ENCODE peak calls at places on chromosomes 7 and 10, in four cellular contexts. C is fibroblast of gingiva; O is hypothalamus; A is activated CD4-positive, alpha-beta T cell treated with anti-CD3 and anti-CD28 coated beads, Interleukin-2, amount 50 U/mL, for 1 hour. S is an unnamed sample.

GRCh38 chr7:135168001-135168400 is 2.5 kb downstream of the CYREN start:
- DNase-seq in C (no peak), O (no peak), A (peak), S (no peak)

GRCh38 chr10:14200645-14201534 is 129.8 kb downstream of the FRMD4A start:
- DNase-seq in C (no peak), O (no peak), A (no peak), S (no peak)

GRCh38 chr7:13333351-13333750 is 645.9 kb downstream of the ARL4A start:
- DNase-seq in C (peak), O (no peak), A (no peak), S (no peak)

GRCh38 chr7:106064329-106064728 is 47.8 kb downstream of the SYPL1 start:
- DNase-seq in C (no peak), O (no peak), A (no peak), S (no peak)

GRCh38 chr10:92901819-92902234 is 53.5 kb downstream of the EXOC6 start:
- DNase-seq in C (no peak), O (no peak), A (peak), S (no peak)

GRCh38 chr7:96685353-96685752 is 24.3 kb downstream of the SEM1 start:
- DNase-seq in C (no peak), O (no peak), A (no peak), S (no peak)

GRCh38 chr7:45294559-45294958 is 137.0 kb downstream of the RAMP3 start:
- DNase-seq in C (no peak), O (no peak), A (no peak), S (no peak)

GRCh38 chr7:129840757-129841156 is 112.0 kb downstream of the UBE2H start:
- DNase-seq in C (peak), O (no peak), A (no peak), S (no peak)

GRCh38 chr10:1297566-1298301 is 241.5 kb downstream of the WDR37 start:
- DNase-seq in C (no peak), O (peak), A (no peak), S (no peak)

GRCh38 chr7:94003446-94004023 is 620 bp downstream of the BET1 start:
- DNase-seq in C (peak), O (no peak), A (no peak), S (peak)

GRCh38 chr10:44948713-44949112 is 10.9 kb upstream of the RASSF4 start:
- DNase-seq in C (no peak), O (no peak), A (no peak), S (no peak)

S was measured in A549.